ENCODE peak calls at places on chromosome 6, in seven cellular contexts. L is GM23248; R is cardiac muscle cell; S is CD8-positive, alpha-beta T cell; K is right atrium auricular region; U is Peyer's patch; T is right cardiac atrium. B is an unnamed sample.

GRCh38 chr6:157830354-157831017 is 7.4 kb downstream of the SNX9 start:
- DNase-seq in U (no peak), K (no peak), T (no peak), S (no peak), L (no peak), R (no peak), B (no peak)

GRCh38 chr6:130967502-130968469 is 95.3 kb downstream of the EPB41L2 start:
- DNase-seq in R (no peak), K (no peak), L (peak), U (no peak), T (no peak), S (no peak), B (no peak)

GRCh38 chr6:145809785-145810184 is 4.8 kb downstream of the FBXO30 start:
- DNase-seq in T (no peak), K (no peak), L (peak), U (no peak), R (no peak), S (no peak), B (no peak)

GRCh38 chr6:125153541-125154183 is at the start of gene TPD52L1:
- DNase-seq in S (peak), U (peak), K (peak), T (peak), R (peak), L (peak), B (peak)

GRCh38 chr6:70289299-70289698 is 13.6 kb downstream of the COL9A1 start:
- DNase-seq in S (no peak), L (no peak), T (no peak), U (no peak), R (no peak), K (no peak), B (no peak)

GRCh38 chr6:151389640-151390275 is 1.6 kb downstream of the ZBTB2 start:
- DNase-seq in R (peak), S (no peak), T (peak), U (peak), L (peak), K (peak), B (peak)

GRCh38 chr6:148231572-148231971 is 111.1 kb upstream of the SASH1 start:
- DNase-seq in T (no peak), S (no peak), L (peak), R (no peak), U (no peak), K (no peak), B (no peak)

GRCh38 chr6:73078908-73079610 is 146.2 kb downstream of the KHDC1L start:
- DNase-seq in S (no peak), R (no peak), T (no peak), L (peak), K (no peak), U (no peak), B (no peak)

GRCh38 chr6:30935018-30935417 is 3.0 kb upstream of the SFTA2 start:
- DNase-seq in K (no peak), T (no peak), U (no peak), R (no peak), S (no peak), L (no peak), B (no peak)

GRCh38 chr6:139133272-139133671 is 1.6 kb upstream of the HECA start:
- DNase-seq in U (peak), T (no peak), R (no peak), S (no peak), L (no peak), K (no peak), B (no peak)

GRCh38 chr6:108953681-108954080 is 105.5 kb downstream of the ARMC2 start:
- DNase-seq in R (no peak), T (no peak), L (peak), S (no peak), U (no peak), K (no peak), B (no peak)

GRCh38 chr6:105036371-105036770 is 79.5 kb downstream of the LIN28B start:
- DNase-seq in U (no peak), S (no peak), T (no peak), R (no peak), L (no peak), K (no peak), B (no peak)

GRCh38 chr6:152154559-152155356 is 347.3 kb downstream of the ESR1 start:
- DNase-seq in U (no peak), L (peak), R (no peak), K (no peak), S (no peak), T (no peak), B (no peak)

GRCh38 chr6:11535801-11536230 is 1.7 kb upstream of the TMEM170B start:
- DNase-seq in T (no peak), R (peak), U (no peak), L (peak), S (no peak), K (no peak), B (no peak)

GRCh38 chr6:168060521-168060931 is 18.5 kb downstream of the FRMD1 start:
- DNase-seq in U (peak), S (no peak), K (peak), T (peak), L (peak), R (peak), B (peak)

GRCh38 chr6:16803294-16804006 is 42.2 kb upstream of the ATXN1 start:
- DNase-seq in S (no peak), K (peak), L (no peak), T (peak), U (peak), R (peak), B (peak)

GRCh38 chr6:168035661-168036616 is 38.5 kb downstream of the KIF25 start:
- DNase-seq in S (no peak), T (peak), K (no peak), L (peak), U (peak), R (no peak), B (no peak)

GRCh38 chr6:25755496-25755895 is 954 bp downstream of the SLC17A4 start:
- DNase-seq in U (no peak), S (no peak), K (no peak), L (no peak), T (no peak), R (no peak), B (no peak)

GRCh38 chr6:89460713-89461112 is 27.8 kb downstream of the ANKRD6 start:
- DNase-seq in T (no peak), R (no peak), K (no peak), S (no peak), L (no peak), U (no peak), B (no peak)

GRCh38 chr6:124978451-124979293 is 16.4 kb downstream of the RNF217 start:
- DNase-seq in L (no peak), T (no peak), S (no peak), U (no peak), R (no peak), K (no peak), B (no peak)

GRCh38 chr6:152573762-152574161 is 63.4 kb downstream of the SYNE1 start:
- DNase-seq in K (no peak), L (peak), R (no peak), U (no peak), T (no peak), S (no peak), B (no peak)

GRCh38 chr6:140052757-140053729 is 678.6 kb upstream of the CITED2 start:
- DNase-seq in S (no peak), T (no peak), U (no peak), L (peak), K (no peak), R (peak), B (no peak)

GRCh38 chr6:53361549-53362031 is 12.8 kb upstream of the ELOVL5 start:
- DNase-seq in L (peak), K (no peak), R (no peak), U (peak), S (peak), T (no peak), B (no peak)

GRCh38 chr6:35264550-35265274 is 5.2 kb downstream of the ZNF76 start:
- DNase-seq in L (no peak), S (no peak), R (peak), K (no peak), U (no peak), T (no peak), B (no peak)

GRCh38 chr6:11263185-11263817 is 30.8 kb upstream of the NEDD9 start:
- DNase-seq in U (peak), R (peak), S (no peak), L (peak), T (peak), K (peak), B (no peak)

GRCh38 chr6:113073611-113074191 is 726.6 kb downstream of the RFPL4B start:
- DNase-seq in S (no peak), R (no peak), L (peak), U (no peak), T (no peak), K (no peak), B (no peak)

GRCh38 chr6:41371461-41371991 is 36.1 kb downstream of the NCR2 start:
- DNase-seq in R (peak), L (peak), U (no peak), T (peak), S (no peak), K (no peak), B (no peak)

GRCh38 chr6:170281331-170282292 is 9.3 kb downstream of the DLL1 start:
- DNase-seq in S (no peak), T (no peak), R (no peak), L (no peak), K (no peak), U (peak), B (no peak)

GRCh38 chr6:8389034-8389818 is 46.1 kb downstream of the SLC35B3 start:
- DNase-seq in S (no peak), R (no peak), K (no peak), U (no peak), L (no peak), T (no peak), B (no peak)

GRCh38 chr6:33620158-33620583 is 951 bp upstream of the ITPR3 start:
- DNase-seq in R (no peak), S (peak), K (no peak), U (peak), L (peak), T (peak), B (no peak)

GRCh38 chr6:147103007-147103406 is 101.2 kb upstream of the STXBP5 start:
- DNase-seq in K (no peak), L (no peak), U (no peak), T (no peak), R (no peak), S (no peak), B (no peak)

GRCh38 chr6:13943943-13944342 is 19.2 kb downstream of the RNF182 start:
- DNase-seq in U (no peak), R (no peak), T (no peak), S (no peak), L (no peak), K (no peak), B (no peak)

GRCh38 chr6:13952101-13952500 is 27.3 kb downstream of the RNF182 start:
- DNase-seq in L (no peak), U (no peak), R (no peak), K (no peak), S (no peak), T (no peak), B (no peak)

GRCh38 chr6:13946506-13946905 is 21.8 kb downstream of the RNF182 start:
- DNase-seq in L (no peak), S (no peak), U (no peak), T (no peak), K (no peak), R (no peak), B (no peak)

GRCh38 chr6:13953061-13953705 is 28.4 kb downstream of the RNF182 start:
- DNase-seq in R (no peak), K (no peak), T (no peak), U (no peak), S (no peak), L (peak), B (no peak)

GRCh38 chr6:13947611-13948178 is 22.9 kb downstream of the RNF182 start:
- DNase-seq in L (no peak), U (no peak), S (no peak), T (no peak), K (no peak), R (no peak), B (no peak)
- H3K27ac ChIP-seq in L (no peak), U (no peak), S (no peak), T (no peak), K (no peak), R (no peak), B (no peak)

DNA sequence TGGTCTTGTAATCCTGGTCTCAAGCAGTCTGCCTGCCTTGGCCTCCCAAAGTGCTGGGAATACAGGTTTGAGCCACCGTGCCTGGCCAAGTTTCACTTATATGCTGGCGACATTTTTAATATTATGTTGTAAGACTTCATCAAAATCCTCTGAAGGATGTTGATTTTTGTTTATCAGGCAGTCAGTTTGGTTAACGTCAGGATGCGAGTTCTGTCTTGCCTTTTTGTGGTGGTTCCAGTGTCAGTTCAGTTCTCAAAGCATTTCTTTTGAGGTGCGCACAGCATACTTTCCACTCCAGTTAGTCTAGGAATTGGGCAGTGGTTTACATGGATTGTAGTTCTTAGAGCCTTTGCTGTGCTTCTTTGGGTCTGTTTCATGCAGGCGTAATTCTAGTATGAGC is 24.9 kb downstream of the SCAF8 start:
- DNase-seq in S (no peak), T (no peak), L (no peak), U (no peak), R (no peak), K (no peak), B (no peak)
- H3K27ac ChIP-seq in S (no peak), T (no peak), L (no peak), U (no peak), R (peak), K (no peak), B (no peak)

GRCh38 chr6:6684365-6684833 is 95.9 kb downstream of the LY86 start:
- DNase-seq in T (no peak), S (no peak), K (no peak), L (no peak), R (no peak), U (no peak), B (no peak)

GRCh38 chr6:6680524-6680923 is 92.0 kb downstream of the LY86 start:
- DNase-seq in K (no peak), L (no peak), R (no peak), T (no peak), S (no peak), U (no peak), B (no peak)

GRCh38 chr6:6683964-6684363 is 95.4 kb downstream of the LY86 start:
- DNase-seq in L (no peak), U (no peak), T (no peak), S (no peak), K (no peak), R (no peak), B (no peak)

GRCh38 chr6:6681443-6681842 is 92.9 kb downstream of the LY86 start:
- DNase-seq in R (no peak), L (no peak), S (no peak), U (no peak), K (no peak), T (no peak), B (no peak)

GRCh38 chr6:6682225-6682624 is 93.7 kb downstream of the LY86 start:
- DNase-seq in L (no peak), U (no peak), T (no peak), S (no peak), K (no peak), R (no peak), B (no peak)
- H3K27ac ChIP-seq in L (no peak), U (peak), T (no peak), S (no peak), K (no peak), R (no peak), B (no peak)

GRCh38 chr6:144349690-144350132 is 64.6 kb downstream of the UTRN start:
- DNase-seq in K (no peak), R (no peak), U (no peak), S (no peak), L (peak), T (no peak), B (no peak)
- H3K27ac ChIP-seq in K (peak), R (no peak), U (peak), S (peak), L (peak), T (peak), B (no peak)

DNA sequence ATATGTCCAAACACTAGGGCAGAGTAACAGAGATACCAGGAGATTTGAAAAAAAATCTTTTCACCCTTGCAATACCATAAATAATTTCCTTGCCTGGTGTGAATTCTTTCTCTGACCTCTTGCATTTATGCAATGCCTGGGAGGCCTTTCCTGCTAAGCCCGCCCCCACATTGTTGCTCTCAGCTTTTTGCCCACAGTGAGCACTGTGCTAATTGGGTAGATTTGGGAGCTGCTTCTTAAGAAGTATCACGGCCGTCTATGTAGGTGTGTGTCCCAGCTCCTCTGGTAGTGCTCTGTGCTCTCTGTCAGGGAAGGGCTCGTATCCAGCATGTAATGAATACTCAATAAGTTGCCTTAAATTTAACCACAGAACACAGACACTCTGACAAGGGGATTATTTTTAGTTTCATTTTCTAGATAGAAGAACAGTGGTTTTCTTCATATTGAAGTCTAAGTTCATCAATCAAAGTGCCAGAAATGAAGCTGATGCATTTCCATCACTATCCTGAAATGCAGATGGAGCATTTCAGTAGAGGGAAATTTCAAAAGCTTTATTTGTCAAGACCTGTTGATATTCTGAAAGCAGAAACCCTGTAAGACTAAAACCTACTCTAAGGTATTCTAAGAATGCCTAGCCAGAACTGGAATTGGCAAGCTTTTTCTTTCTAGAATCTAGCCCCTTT is 54.5 kb upstream of the CEP85L start:
- DNase-seq in T (no peak), L (peak), S (peak), K (no peak), R (peak), U (peak), B (no peak)
- H3K27ac ChIP-seq in T (no peak), L (peak), S (peak), K (no peak), R (peak), U (peak), B (no peak)

GRCh38 chr6:116277124-116277523 is 2.6 kb downstream of the TSPYL1 start:
- DNase-seq in U (no peak), S (no peak), T (no peak), R (no peak), K (no peak), L (peak), B (no peak)
- H3K27ac ChIP-seq in U (no peak), S (peak), T (no peak), R (no peak), K (peak), L (no peak), B (no peak)